ENCODE peak calls at places on chromosomes 12 and 14, in six cellular contexts. T, V, I, E, Q and R are unnamed samples.

GRCh38 chr12:90211017-90211416 is 502.4 kb upstream of the ATP2B1 start:
- DNase-seq in I (no peak), Q (peak; percentile 70), E (no peak), V (peak; percentile 5), T (no peak), R (no peak)

GRCh38 chr14:53715390-53715730 is 241.3 kb downstream of the BMP4 start:
- DNase-seq in I (no peak), Q (peak; percentile 59), E (no peak), V (peak; percentile 10), T (no peak), R (no peak)

GRCh38 chr12:14935031-14935430 is 3.3 kb downstream of the ERP27 start:
- DNase-seq in E (no peak), V (no peak), I (no peak), T (no peak), Q (no peak), R (no peak)

GRCh38 chr12:113291586-113291985 is 43.3 kb downstream of the SLC8B1 start:
- DNase-seq in I (no peak), Q (no peak), T (no peak), V (no peak), E (no peak), R (no peak)

GRCh38 chr14:54662491-54663116 is 95.7 kb downstream of the SAMD4A start:
- DNase-seq in E (no peak), I (no peak), V (no peak), T (no peak), Q (no peak), R (no peak)

GRCh38 chr14:104227806-104228205 is 89.4 kb downstream of the KIF26A start:
- DNase-seq in I (no peak), Q (no peak), V (no peak), T (no peak), E (no peak), R (no peak)

GRCh38 chr14:81400852-81401251 is 728 bp upstream of the STON2 start:
- DNase-seq in I (peak; percentile 91), T (no peak), Q (peak; percentile 100), E (peak; percentile 75), V (peak; percentile 17), R (no peak)

GRCh38 chr12:45348311-45348710 is 132.4 kb downstream of the ANO6 start:
- DNase-seq in I (no peak), T (no peak), V (no peak), Q (no peak), E (no peak), R (no peak)

GRCh38 chr14:101947577-101947903 is 16.8 kb upstream of the DYNC1H1 start:
- DNase-seq in V (no peak), T (no peak), E (no peak), Q (no peak), I (no peak), R (no peak)

GRCh38 chr12:32390572-32391219 is 8.7 kb upstream of the FGD4 start:
- DNase-seq in Q (peak; percentile 33), V (no peak), T (peak; percentile 3), I (no peak), E (peak; percentile 62), R (peak; percentile 43)
- H3K4me3 ChIP-seq in Q (peak overlapping the region; percentile 57), V (peak overlapping the region; percentile 46), T (no peak overlapping the region), I (peak overlapping the region; percentile 30), E (no peak overlapping the region), R (no peak overlapping the region)

DNA sequence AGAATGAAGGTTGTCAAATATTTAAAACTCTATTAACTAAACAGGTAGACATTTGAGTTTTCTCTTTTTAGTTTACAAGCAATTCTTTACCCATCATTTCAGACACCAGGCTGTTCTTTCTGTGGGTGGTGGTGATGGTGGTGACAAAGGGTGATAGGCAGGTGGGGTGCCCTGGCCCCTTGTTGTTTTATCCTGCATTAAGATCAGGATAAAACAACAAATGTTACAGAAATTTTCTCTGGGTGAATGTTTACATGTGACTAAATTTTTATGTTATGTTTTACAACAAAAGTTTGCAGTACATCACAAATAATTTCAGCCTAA is 85.9 kb upstream of the MDM1 start:
- DNase-seq in V (no peak), I (no peak), T (no peak), Q (no peak), E (no peak), R (no peak)
- H3K4me3 ChIP-seq in V (no peak overlapping the region), I (no peak overlapping the region), T (no peak overlapping the region), Q (no peak overlapping the region), E (no peak overlapping the region), R (no peak overlapping the region)

GRCh38 chr12:92445253-92446081 is 257.3 kb upstream of the PLEKHG7 start:
- DNase-seq in Q (no peak), E (no peak), I (peak; percentile 16), V (no peak), T (no peak), R (peak; percentile 84)
- H3K4me3 ChIP-seq in Q (no peak overlapping the region), E (no peak overlapping the region), I (no peak overlapping the region), V (no peak overlapping the region), T (no peak overlapping the region), R (peak overlapping the region; percentile 26)

GRCh38 chr14:58150243-58150805 is 1.7 kb downstream of the ARMH4 start:
- DNase-seq in T (no peak), I (no peak), V (no peak), Q (no peak), E (no peak), R (no peak)
- H3K4me3 ChIP-seq in T (no peak overlapping the region), I (no peak overlapping the region), V (no peak overlapping the region), Q (no peak overlapping the region), E (no peak overlapping the region), R (no peak overlapping the region)

GRCh38 chr12:55925371-55925770 is 2.3 kb downstream of the PYM1 start:
- DNase-seq in I (no peak), V (no peak), Q (peak; percentile 18), E (no peak), T (no peak), R (no peak)
- H3K4me3 ChIP-seq in I (no peak overlapping the region), V (peak overlapping the region; percentile 89), Q (peak overlapping the region; percentile 98), E (no peak overlapping the region), T (no peak overlapping the region), R (peak overlapping the region; percentile 74)

GRCh38 chr12:96698965-96699364 is 208.1 kb upstream of the NEDD1 start:
- DNase-seq in E (no peak), I (no peak), Q (no peak), T (no peak), V (no peak), R (no peak)

GRCh38 chr12:96698521-96698920 is 208.5 kb upstream of the NEDD1 start:
- DNase-seq in V (no peak), E (no peak), I (no peak), T (no peak), Q (peak; percentile 35), R (no peak)
- H3K4me3 ChIP-seq in V (peak overlapping the region; percentile 26), E (no peak overlapping the region), I (no peak overlapping the region), T (no peak overlapping the region), Q (no peak overlapping the region), R (no peak overlapping the region)